ENCODE peak calls at places on chromosomes 12 and 14, in four cellular contexts. One of them, this sample, is unnamed. For H3K4me1, the result is how much of the 10 kb centered on the place peaks cover.

GRCh38 chr12:26378721-26379120 is 183.3 kb downstream of the SSPN start:
- DNase-seq in HepG2: no peak
- DNase-seq in H1: no peak
- DNase-seq in GM12878: no peak
- DNase-seq in this sample: no peak

GRCh38 chr12:22173154-22173553 is 127.1 kb downstream of the CMAS start:
- DNase-seq in H1: no peak
- DNase-seq in GM12878: no peak
- DNase-seq in HepG2: no peak
- DNase-seq in this sample: no peak

GRCh38 chr14:71472281-71472960 is 459.8 kb upstream of the RGS6 start:
- DNase-seq in H1: no peak
- DNase-seq in GM12878: no peak
- DNase-seq in HepG2: no peak
- DNase-seq in this sample: no peak

GRCh38 chr14:102500190-102500661 is 9.3 kb downstream of the ANKRD9 start:
- DNase-seq in HepG2: no peak
- DNase-seq in GM12878: no peak
- DNase-seq in H1: no peak
- DNase-seq in this sample: no peak

GRCh38 chr12:45329702-45330101 is 113.8 kb downstream of the ANO6 start:
- DNase-seq in H1: no peak
- DNase-seq in GM12878: no peak
- DNase-seq in HepG2: no peak
- DNase-seq in this sample: no peak

GRCh38 chr12:1613860-1614259 is 15.2 kb upstream of the WNT5B start:
- DNase-seq in HepG2: no peak
- DNase-seq in GM12878: no peak
- DNase-seq in H1: no peak
- DNase-seq in this sample: no peak

GRCh38 chr14:55803506-55804197 is 223.6 kb downstream of the KTN1 start:
- DNase-seq in HepG2: no peak
- DNase-seq in GM12878: no peak
- DNase-seq in H1: no peak
- DNase-seq in this sample: no peak

GRCh38 chr12:110223777-110224378 is 57.2 kb upstream of the ATP2A2 start:
- DNase-seq in GM12878: no peak
- DNase-seq in H1: no peak
- DNase-seq in HepG2: no peak
- DNase-seq in this sample: no peak

GRCh38 chr14:37232907-37233481 is 35.3 kb downstream of the MIPOL1 start:
- DNase-seq in GM12878: no peak
- DNase-seq in HepG2: peak
- DNase-seq in H1: no peak
- DNase-seq in this sample: peak

GRCh38 chr12:4282892-4283511 is 9.4 kb downstream of the CCND2 start:
- DNase-seq in GM12878: no peak
- DNase-seq in HepG2: no peak
- DNase-seq in H1: peak
- DNase-seq in this sample: no peak

GRCh38 chr14:77565289-77566081 is 51.0 kb downstream of the SPTLC2 start:
- DNase-seq in GM12878: no peak
- DNase-seq in H1: no peak
- DNase-seq in HepG2: no peak
- DNase-seq in this sample: no peak

GRCh38 chr14:53354331-53354730 is 201.2 kb upstream of the DDHD1 start:
- DNase-seq in H1: no peak
- DNase-seq in HepG2: no peak
- DNase-seq in GM12878: no peak
- DNase-seq in this sample: no peak

DNA sequence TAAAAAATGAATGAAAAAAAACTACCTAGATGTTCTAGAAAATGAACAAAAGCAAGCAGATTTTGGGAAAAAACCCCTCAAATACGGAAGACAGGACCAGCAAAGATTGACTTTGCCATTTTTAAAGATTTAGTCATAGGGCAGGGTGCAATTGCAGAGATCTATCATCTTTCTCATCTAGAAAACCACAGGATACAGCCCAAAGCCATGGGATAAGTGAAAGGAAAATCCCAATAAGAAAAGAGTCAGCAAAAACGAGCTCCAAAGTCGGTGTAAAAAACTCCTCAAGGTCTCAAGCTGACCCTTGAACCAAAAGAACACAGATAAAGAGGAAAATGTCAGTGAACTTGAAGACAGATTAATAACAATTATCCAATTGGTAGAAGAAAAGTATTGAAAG is 28.0 kb downstream of the CEP290 start:
- DNase-seq in HepG2: no peak
- DNase-seq in H1: no peak
- DNase-seq in GM12878: no peak
- DNase-seq in this sample: no peak
- TF ChIP-seq SUZ12 in HepG2: no peak
- TF ChIP-seq SUZ12 in H1: no peak
- TF ChIP-seq SUZ12 in GM12878: no peak
- TF ChIP-seq SUZ12 in this sample: no peak

GRCh38 chr12:65590318-65590717 is 234.0 kb upstream of the HMGA2 start:
- DNase-seq in GM12878: no peak
- DNase-seq in HepG2: no peak
- DNase-seq in H1: no peak
- DNase-seq in this sample: no peak
- H3K4me1 ChIP-seq in GM12878: under half
- H3K4me1 ChIP-seq in HepG2: under half
- H3K4me1 ChIP-seq in H1: under half
- H3K4me1 ChIP-seq in this sample: under half

GRCh38 chr12:48002773-48003218 is 1.5 kb downstream of the COL2A1 start:
- DNase-seq in GM12878: no peak
- DNase-seq in H1: peak
- DNase-seq in HepG2: no peak
- DNase-seq in this sample: no peak

GRCh38 chr12:48002179-48002601 is 2.1 kb downstream of the COL2A1 start:
- DNase-seq in H1: peak
- DNase-seq in GM12878: no peak
- DNase-seq in HepG2: no peak
- DNase-seq in this sample: no peak

GRCh38 chr12:48004941-48005749 is 869 bp upstream of the COL2A1 start:
- DNase-seq in H1: no peak
- DNase-seq in HepG2: no peak
- DNase-seq in GM12878: no peak
- DNase-seq in this sample: no peak

GRCh38 chr12:48004039-48004940 is at the start of gene COL2A1:
- DNase-seq in GM12878: no peak
- DNase-seq in HepG2: no peak
- DNase-seq in H1: peak
- DNase-seq in this sample: no peak

DNA sequence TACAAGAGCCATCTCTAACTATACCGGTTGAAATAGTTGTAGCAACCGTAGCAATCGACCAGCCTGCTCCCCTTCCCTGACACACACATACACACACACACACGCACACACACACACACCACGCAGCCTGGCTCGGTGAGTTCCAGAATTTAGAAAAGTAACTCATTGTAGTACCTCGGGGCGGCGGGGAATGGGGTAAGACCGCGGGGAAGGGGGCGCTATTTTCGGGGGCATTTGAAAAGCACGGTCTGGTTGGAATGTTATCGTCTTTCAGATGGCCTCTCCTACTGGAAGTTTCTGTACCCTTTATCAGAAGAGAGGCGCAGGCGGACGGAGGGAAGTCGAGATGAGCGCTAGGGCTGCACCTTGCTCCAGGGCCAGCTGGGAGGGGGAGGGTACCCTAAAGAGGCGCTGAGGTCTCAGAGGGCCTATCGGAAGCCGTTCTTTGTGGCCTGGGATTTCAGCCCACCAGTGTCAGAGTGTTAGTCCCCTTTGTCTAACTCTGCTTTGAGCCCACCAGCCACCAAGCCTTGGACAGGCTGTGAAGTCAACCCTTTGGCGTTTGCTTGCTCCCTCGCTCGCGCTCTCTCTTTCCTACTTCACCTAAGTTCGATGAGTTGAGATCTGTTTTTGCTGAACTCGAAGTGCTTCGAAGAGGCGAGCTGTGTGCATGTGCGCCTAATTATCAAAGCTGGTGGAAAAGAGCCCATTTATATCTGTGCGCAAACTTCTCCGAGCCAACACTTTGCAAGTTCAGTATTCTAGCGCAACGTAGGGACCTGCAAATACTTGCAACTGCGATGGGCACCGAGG is 844 bp downstream of the COL2A1 start:
- DNase-seq in GM12878: no peak
- DNase-seq in HepG2: no peak
- DNase-seq in H1: no peak
- DNase-seq in this sample: no peak
- TF ChIP-seq ZNF274 in GM12878: no peak
- TF ChIP-seq ZNF274 in HepG2: no peak
- TF ChIP-seq ZNF274 in H1: no peak
- TF ChIP-seq ZNF274 in this sample: no peak

GRCh38 chr12:130013771-130014484 is 110.1 kb upstream of the TMEM132D start:
- DNase-seq in HepG2: peak
- DNase-seq in GM12878: no peak
- DNase-seq in H1: peak
- DNase-seq in this sample: peak
- TF ChIP-seq SUZ12 in HepG2: no peak
- TF ChIP-seq SUZ12 in GM12878: no peak
- TF ChIP-seq SUZ12 in H1: no peak
- TF ChIP-seq SUZ12 in this sample: no peak

GRCh38 chr12:111366075-111366474 is 2.8 kb downstream of the PHETA1 start:
- DNase-seq in GM12878: no peak
- DNase-seq in H1: no peak
- DNase-seq in HepG2: no peak
- DNase-seq in this sample: no peak
- H3K4me1 ChIP-seq in GM12878: under half
- H3K4me1 ChIP-seq in H1: under half
- H3K4me1 ChIP-seq in HepG2: half or more
- H3K4me1 ChIP-seq in this sample: under half

GRCh38 chr12:14810167-14810952 is 3.6 kb downstream of the SMCO3 start:
- DNase-seq in GM12878: no peak
- DNase-seq in HepG2: no peak
- DNase-seq in H1: no peak
- DNase-seq in this sample: no peak

GRCh38 chr12:14814082-14814481 is at the start of gene SMCO3:
- DNase-seq in H1: no peak
- DNase-seq in GM12878: no peak
- DNase-seq in HepG2: no peak
- DNase-seq in this sample: no peak

GRCh38 chr12:14811486-14811885 is 2.5 kb downstream of the SMCO3 start:
- DNase-seq in GM12878: no peak
- DNase-seq in H1: no peak
- DNase-seq in HepG2: no peak
- DNase-seq in this sample: no peak

DNA sequence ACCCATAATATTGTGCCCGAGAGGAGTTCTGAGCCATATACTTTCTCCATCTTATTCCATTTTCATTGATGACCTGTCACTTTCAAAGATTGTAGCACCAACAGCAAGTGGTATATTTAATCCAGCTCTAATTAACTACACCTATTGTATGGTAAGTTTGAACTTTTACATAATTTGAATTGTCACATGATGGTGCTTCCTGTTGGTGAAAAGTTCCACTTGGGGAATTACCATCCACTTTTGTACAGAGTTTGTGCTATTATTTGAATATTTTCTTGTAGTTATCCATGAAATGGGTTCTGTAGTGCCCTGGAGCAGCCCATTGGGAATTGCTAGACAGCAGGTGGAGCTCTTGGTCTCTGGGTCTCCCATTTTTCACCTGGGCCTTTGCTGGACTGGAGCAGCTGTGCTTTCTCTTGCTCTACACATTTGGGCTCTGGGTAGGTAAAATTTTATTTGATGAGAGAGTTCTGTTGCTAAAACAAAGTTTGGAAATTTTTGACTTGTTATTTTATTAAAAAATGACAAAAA is 3.0 kb downstream of the SMCO3 start:
- DNase-seq in H1: no peak
- DNase-seq in GM12878: no peak
- DNase-seq in HepG2: peak
- DNase-seq in this sample: no peak
- TF ChIP-seq ZNF274 in H1: no peak
- TF ChIP-seq ZNF274 in GM12878: no peak
- TF ChIP-seq ZNF274 in HepG2: no peak
- TF ChIP-seq ZNF274 in this sample: no peak

DNA sequence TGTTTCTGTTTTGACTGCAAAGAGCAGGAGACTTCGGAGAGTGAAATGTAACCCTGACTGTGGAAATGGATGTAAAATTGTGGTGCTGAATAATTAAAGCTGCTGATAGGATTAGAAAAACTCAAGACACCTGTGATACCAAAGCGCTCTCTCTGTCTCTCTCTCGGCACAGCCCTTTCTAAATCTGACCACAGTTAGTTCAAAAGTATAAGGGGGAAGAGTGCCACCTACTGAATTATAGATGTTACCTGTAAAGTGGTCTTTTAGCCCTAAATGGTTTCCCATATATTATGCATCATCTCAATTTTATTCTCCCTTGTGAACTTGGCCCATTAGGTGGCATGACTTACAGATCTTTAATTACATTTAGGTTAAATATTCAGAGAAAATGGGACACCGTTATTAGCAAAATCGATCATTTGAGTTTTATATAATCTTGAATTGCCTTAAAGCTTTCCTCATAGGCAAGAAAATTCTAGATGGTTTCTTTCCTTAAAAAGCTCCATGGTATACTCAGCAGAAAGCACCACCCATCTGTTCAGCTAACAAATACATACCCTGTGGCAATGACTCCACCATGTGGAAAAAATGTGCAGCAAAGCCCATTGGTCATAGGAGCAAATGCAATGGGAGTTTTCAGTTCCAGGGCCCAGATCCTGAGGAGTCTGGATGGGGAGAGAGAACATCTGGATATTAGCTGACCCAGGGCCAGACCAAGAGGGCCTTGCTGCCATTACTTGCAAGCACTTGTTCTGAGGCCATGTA is 18.1 kb downstream of the RFC5 start:
- DNase-seq in HepG2: peak
- DNase-seq in H1: no peak
- DNase-seq in GM12878: no peak
- DNase-seq in this sample: no peak
- TF ChIP-seq SUZ12 in HepG2: no peak
- TF ChIP-seq SUZ12 in H1: no peak
- TF ChIP-seq SUZ12 in GM12878: no peak
- TF ChIP-seq SUZ12 in this sample: no peak

GRCh38 chr12:116125084-116125483 is 152.4 kb downstream of the MED13L start:
- DNase-seq in H1: no peak
- DNase-seq in GM12878: no peak
- DNase-seq in HepG2: no peak
- DNase-seq in this sample: no peak

GRCh38 chr12:116123511-116124258 is 153.8 kb downstream of the MED13L start:
- DNase-seq in H1: no peak
- DNase-seq in HepG2: no peak
- DNase-seq in GM12878: no peak
- DNase-seq in this sample: no peak

GRCh38 chr12:116125981-116126566 is 151.4 kb downstream of the MED13L start:
- DNase-seq in H1: no peak
- DNase-seq in HepG2: no peak
- DNase-seq in GM12878: no peak
- DNase-seq in this sample: no peak

GRCh38 chr12:116121453-116121871 is 156.0 kb downstream of the MED13L start:
- DNase-seq in H1: no peak
- DNase-seq in GM12878: no peak
- DNase-seq in HepG2: no peak
- DNase-seq in this sample: no peak

DNA sequence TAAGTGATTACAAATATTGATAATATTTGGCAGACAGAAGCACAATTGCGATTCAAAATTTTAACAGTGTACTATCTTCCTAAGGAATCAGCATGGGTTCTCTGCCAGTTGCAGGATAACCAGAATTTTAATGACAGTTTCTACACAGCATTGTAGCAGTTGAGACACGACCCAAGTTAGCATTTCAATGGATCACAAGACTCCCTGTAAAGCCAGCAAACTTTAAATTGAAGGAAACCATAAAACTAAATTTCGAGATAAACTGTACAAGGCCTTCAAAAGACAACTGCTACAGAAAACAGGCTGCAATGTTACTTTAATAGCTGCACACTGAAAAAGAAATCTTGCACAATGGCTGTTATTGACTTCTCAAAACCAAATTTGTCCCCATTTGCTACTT is 154.9 kb downstream of the MED13L start:
- DNase-seq in HepG2: no peak
- DNase-seq in GM12878: no peak
- DNase-seq in H1: no peak
- DNase-seq in this sample: no peak
- H3K4me1 ChIP-seq in HepG2: under half
- H3K4me1 ChIP-seq in GM12878: under half
- H3K4me1 ChIP-seq in H1: under half
- H3K4me1 ChIP-seq in this sample: under half